ENCODE peak calls at places on chromosomes 4 and X, in six cellular contexts. One of them, this sample, is unnamed.
A peak's percentile ranks its signal among the peaks of the same experiment; 100 is the strongest.

GRCh38 chrX:108224727-108225455 is 133.3 kb downstream of the ATG4A start:
- DNase-seq in neuronal stem cell: peak; percentile 46
- DNase-seq in IMR-90: peak; percentile 31
- DNase-seq in mesenchymal stem cell: peak; percentile 39
- DNase-seq in trophoblast cell: no peak
- DNase-seq in H1: no peak
- DNase-seq in this sample: peak; percentile 52

GRCh38 chr4:104064650-104065577 is 345.1 kb upstream of the TACR3 start:
- DNase-seq in neuronal stem cell: peak; percentile 38
- DNase-seq in IMR-90: no peak
- DNase-seq in mesenchymal stem cell: peak; percentile 64
- DNase-seq in trophoblast cell: peak; percentile 12
- DNase-seq in H1: peak; percentile 53
- DNase-seq in this sample: peak; percentile 61

GRCh38 chr4:39353478-39354177 is 12.5 kb downstream of the RFC1 start:
- DNase-seq in neuronal stem cell: no peak
- DNase-seq in IMR-90: peak; percentile 39
- DNase-seq in mesenchymal stem cell: peak; percentile 82
- DNase-seq in trophoblast cell: no peak
- DNase-seq in H1: no peak
- DNase-seq in this sample: no peak

GRCh38 chr4:1714303-1715001 is 2.3 kb upstream of the SLBP start:
- DNase-seq in neuronal stem cell: no peak
- DNase-seq in IMR-90: no peak
- DNase-seq in mesenchymal stem cell: no peak
- DNase-seq in trophoblast cell: no peak
- DNase-seq in H1: no peak
- DNase-seq in this sample: peak; percentile 67

GRCh38 chr4:6768539-6768905 is 14.0 kb upstream of the KIAA0232 start:
- DNase-seq in neuronal stem cell: no peak
- DNase-seq in IMR-90: peak; percentile 37
- DNase-seq in mesenchymal stem cell: peak; percentile 43
- DNase-seq in trophoblast cell: no peak
- DNase-seq in H1: no peak
- DNase-seq in this sample: no peak

GRCh38 chr4:242121-242848 is 63.0 kb downstream of the ZNF732 start:
- DNase-seq in neuronal stem cell: no peak
- DNase-seq in IMR-90: peak; percentile 13
- DNase-seq in mesenchymal stem cell: peak; percentile 14
- DNase-seq in trophoblast cell: peak; percentile 76
- DNase-seq in H1: peak; percentile 62
- DNase-seq in this sample: peak; percentile 43

GRCh38 chrX:20432746-20433374 is 166.2 kb upstream of the RPS6KA3 start:
- DNase-seq in neuronal stem cell: no peak
- DNase-seq in IMR-90: no peak
- DNase-seq in mesenchymal stem cell: peak; percentile 13
- DNase-seq in trophoblast cell: no peak
- DNase-seq in H1: no peak
- DNase-seq in this sample: no peak

GRCh38 chrX:72621163-72621562 is 48.5 kb upstream of the HDAC8 start:
- DNase-seq in neuronal stem cell: no peak
- DNase-seq in IMR-90: no peak
- DNase-seq in mesenchymal stem cell: no peak
- DNase-seq in trophoblast cell: no peak
- DNase-seq in H1: no peak
- DNase-seq in this sample: no peak

GRCh38 chr4:144667500-144667899 is 21.5 kb downstream of the HHIP start:
- DNase-seq in neuronal stem cell: no peak
- DNase-seq in IMR-90: no peak
- DNase-seq in mesenchymal stem cell: peak; percentile 12
- DNase-seq in trophoblast cell: no peak
- DNase-seq in H1: no peak
- DNase-seq in this sample: no peak

GRCh38 chr4:107520368-107520767 is 199.7 kb downstream of the PAPSS1 start:
- DNase-seq in neuronal stem cell: no peak
- DNase-seq in IMR-90: no peak
- DNase-seq in mesenchymal stem cell: no peak
- DNase-seq in trophoblast cell: no peak
- DNase-seq in H1: no peak
- DNase-seq in this sample: no peak

GRCh38 chr4:51895816-51896408 is 53.0 kb downstream of the DCUN1D4 start:
- DNase-seq in neuronal stem cell: peak; percentile 63
- DNase-seq in IMR-90: peak; percentile 67
- DNase-seq in mesenchymal stem cell: peak; percentile 85
- DNase-seq in trophoblast cell: peak; percentile 31
- DNase-seq in H1: peak; percentile 62
- DNase-seq in this sample: peak; percentile 77

GRCh38 chr4:24130637-24131036 is 240.8 kb upstream of the PPARGC1A start:
- DNase-seq in neuronal stem cell: no peak
- DNase-seq in IMR-90: no peak
- DNase-seq in mesenchymal stem cell: no peak
- DNase-seq in trophoblast cell: no peak
- DNase-seq in H1: no peak
- DNase-seq in this sample: no peak

GRCh38 chrX:13885591-13885990 is 68.7 kb upstream of the GPM6B start:
- DNase-seq in neuronal stem cell: no peak
- DNase-seq in IMR-90: no peak
- DNase-seq in mesenchymal stem cell: no peak
- DNase-seq in trophoblast cell: no peak
- DNase-seq in H1: no peak
- DNase-seq in this sample: no peak

GRCh38 chrX:6307156-6307555 is 78.5 kb upstream of the NLGN4X start:
- DNase-seq in neuronal stem cell: no peak
- DNase-seq in IMR-90: no peak
- DNase-seq in mesenchymal stem cell: no peak
- DNase-seq in trophoblast cell: no peak
- DNase-seq in H1: no peak
- DNase-seq in this sample: no peak

GRCh38 chrX:103629295-103630170 is 758 bp downstream of the TCEAL1 start:
- DNase-seq in neuronal stem cell: peak; percentile 51
- DNase-seq in IMR-90: peak; percentile 67
- DNase-seq in mesenchymal stem cell: peak; percentile 76
- DNase-seq in trophoblast cell: no peak
- DNase-seq in H1: peak; percentile 67
- DNase-seq in this sample: peak; percentile 90

GRCh38 chrX:133921764-133922389 is 63.5 kb downstream of the GPC3 start:
- DNase-seq in neuronal stem cell: peak; percentile 29
- DNase-seq in IMR-90: peak; percentile 5
- DNase-seq in mesenchymal stem cell: peak; percentile 14
- DNase-seq in trophoblast cell: peak; percentile 24
- DNase-seq in H1: peak; percentile 68
- DNase-seq in this sample: peak; percentile 81

GRCh38 chr4:183920512-183920911 is 15.4 kb downstream of the STOX2 start:
- DNase-seq in neuronal stem cell: no peak
- DNase-seq in IMR-90: no peak
- DNase-seq in mesenchymal stem cell: no peak
- DNase-seq in trophoblast cell: no peak
- DNase-seq in H1: no peak
- DNase-seq in this sample: no peak

GRCh38 chrX:39309721-39310152 is 508.5 kb downstream of the MID1IP1 start:
- DNase-seq in neuronal stem cell: no peak
- DNase-seq in IMR-90: no peak
- DNase-seq in mesenchymal stem cell: peak; percentile 66
- DNase-seq in trophoblast cell: no peak
- DNase-seq in H1: no peak
- DNase-seq in this sample: no peak

GRCh38 chrX:72105436-72105835 is 26.3 kb downstream of the RTL5 start:
- DNase-seq in neuronal stem cell: no peak
- DNase-seq in IMR-90: no peak
- DNase-seq in mesenchymal stem cell: no peak
- DNase-seq in trophoblast cell: no peak
- DNase-seq in H1: no peak
- DNase-seq in this sample: no peak

GRCh38 chrX:30373951-30374350 is 64.8 kb upstream of the NR0B1 start:
- DNase-seq in neuronal stem cell: no peak
- DNase-seq in IMR-90: no peak
- DNase-seq in mesenchymal stem cell: no peak
- DNase-seq in trophoblast cell: no peak
- DNase-seq in H1: no peak
- DNase-seq in this sample: no peak

GRCh38 chr4:120754590-120754989 is 167.9 kb downstream of the PRDM5 start:
- DNase-seq in neuronal stem cell: no peak
- DNase-seq in IMR-90: no peak
- DNase-seq in mesenchymal stem cell: no peak
- DNase-seq in trophoblast cell: no peak
- DNase-seq in H1: no peak
- DNase-seq in this sample: no peak

GRCh38 chr4:38163216-38164006 is 203.2 kb downstream of the PTTG2 start:
- DNase-seq in neuronal stem cell: no peak
- DNase-seq in IMR-90: peak; percentile 87
- DNase-seq in mesenchymal stem cell: peak; percentile 88
- DNase-seq in trophoblast cell: no peak
- DNase-seq in H1: no peak
- DNase-seq in this sample: no peak

GRCh38 chr4:101020956-101021355 is 326.4 kb downstream of the PPP3CA start:
- DNase-seq in neuronal stem cell: no peak
- DNase-seq in IMR-90: peak; percentile 75
- DNase-seq in mesenchymal stem cell: peak; percentile 79
- DNase-seq in trophoblast cell: no peak
- DNase-seq in H1: no peak
- DNase-seq in this sample: no peak

GRCh38 chr4:57061395-57061794 is 48.8 kb downstream of the IGFBP7 start:
- DNase-seq in neuronal stem cell: no peak
- DNase-seq in IMR-90: peak; percentile 70
- DNase-seq in mesenchymal stem cell: peak; percentile 61
- DNase-seq in trophoblast cell: peak; percentile 37
- DNase-seq in H1: no peak
- DNase-seq in this sample: no peak

DNA sequence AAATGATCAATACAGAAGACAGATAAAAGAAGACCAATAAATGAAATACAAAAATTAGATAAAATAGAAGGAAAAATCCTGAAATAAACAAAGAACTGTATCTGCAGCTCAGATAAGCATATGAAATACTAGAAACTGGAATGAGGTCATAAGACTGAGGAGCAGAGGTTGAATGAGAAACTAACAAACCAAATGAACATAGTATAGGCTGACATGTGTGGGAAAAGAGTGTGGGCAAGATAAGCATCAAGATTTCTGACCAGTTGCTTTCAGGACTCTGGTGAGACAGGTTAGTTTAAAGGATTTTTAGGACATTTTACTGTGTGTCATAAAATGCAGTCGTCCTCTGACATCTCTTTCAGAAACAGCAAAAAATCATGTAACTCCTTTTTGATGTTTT is 2073.2 kb upstream of the TENM3 start:
- DNase-seq in neuronal stem cell: no peak
- DNase-seq in IMR-90: no peak
- DNase-seq in mesenchymal stem cell: no peak
- DNase-seq in trophoblast cell: no peak
- DNase-seq in H1: no peak
- DNase-seq in this sample: no peak
- H2AK5ac ChIP-seq in neuronal stem cell: no peak overlapping the region
- H2AK5ac ChIP-seq in IMR-90: no peak overlapping the region
- H2AK5ac ChIP-seq in mesenchymal stem cell: no peak overlapping the region
- H2AK5ac ChIP-seq in trophoblast cell: no peak overlapping the region
- H2AK5ac ChIP-seq in H1: no peak overlapping the region
- H2AK5ac ChIP-seq in this sample: no peak overlapping the region

DNA sequence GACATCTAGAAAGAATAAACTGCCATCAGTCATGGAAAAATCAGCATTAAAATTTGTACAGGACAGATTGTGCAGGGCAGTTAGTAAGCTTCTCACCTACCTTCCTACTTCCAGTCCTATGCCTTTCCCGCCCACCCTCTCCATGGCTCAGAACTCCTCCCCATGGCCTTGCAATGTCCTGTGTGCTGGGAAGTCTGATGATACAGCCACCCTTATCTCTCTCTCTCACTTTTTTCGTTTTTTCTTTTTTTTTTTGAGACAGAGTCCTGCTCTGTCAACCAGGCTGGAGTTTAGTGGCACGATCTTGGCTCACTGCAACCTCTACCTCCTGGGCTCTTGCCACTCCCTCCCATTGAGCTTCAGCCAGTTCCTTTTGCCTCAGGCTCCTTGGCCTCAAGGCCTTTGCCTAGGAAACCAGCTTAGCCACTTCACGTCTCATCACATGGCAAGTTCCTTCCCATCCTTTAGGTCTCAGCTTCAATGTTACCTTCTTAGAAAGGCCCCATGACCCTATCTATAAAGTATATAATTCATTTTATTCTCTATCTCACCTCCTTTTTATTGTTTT is 259.7 kb downstream of the NKX6-1 start:
- DNase-seq in neuronal stem cell: no peak
- DNase-seq in IMR-90: no peak
- DNase-seq in mesenchymal stem cell: no peak
- DNase-seq in trophoblast cell: peak; percentile 61
- DNase-seq in H1: no peak
- DNase-seq in this sample: peak; percentile 31
- H4K91ac ChIP-seq in neuronal stem cell: no peak overlapping the region
- H4K91ac ChIP-seq in IMR-90: no peak overlapping the region
- H4K91ac ChIP-seq in mesenchymal stem cell: no peak overlapping the region
- H4K91ac ChIP-seq in trophoblast cell: no peak overlapping the region
- H4K91ac ChIP-seq in H1: no peak overlapping the region
- H4K91ac ChIP-seq in this sample: no peak overlapping the region

GRCh38 chrX:155954793-155955192 is 42.7 kb upstream of the IL9R start:
- DNase-seq in neuronal stem cell: no peak
- DNase-seq in IMR-90: no peak
- DNase-seq in mesenchymal stem cell: no peak
- DNase-seq in trophoblast cell: no peak
- DNase-seq in H1: no peak
- DNase-seq in this sample: no peak

GRCh38 chrX:155957843-155958242 is 39.7 kb upstream of the IL9R start:
- DNase-seq in neuronal stem cell: no peak
- DNase-seq in IMR-90: no peak
- DNase-seq in mesenchymal stem cell: no peak
- DNase-seq in trophoblast cell: no peak
- DNase-seq in H1: no peak
- DNase-seq in this sample: no peak

GRCh38 chrX:155956649-155957048 is 40.8 kb upstream of the IL9R start:
- DNase-seq in neuronal stem cell: no peak
- DNase-seq in IMR-90: no peak
- DNase-seq in mesenchymal stem cell: no peak
- DNase-seq in trophoblast cell: no peak
- DNase-seq in H1: no peak
- DNase-seq in this sample: no peak

GRCh38 chrX:155959018-155959587 is 38.4 kb upstream of the IL9R start:
- DNase-seq in neuronal stem cell: no peak
- DNase-seq in IMR-90: no peak
- DNase-seq in mesenchymal stem cell: no peak
- DNase-seq in trophoblast cell: no peak
- DNase-seq in H1: no peak
- DNase-seq in this sample: no peak

DNA sequence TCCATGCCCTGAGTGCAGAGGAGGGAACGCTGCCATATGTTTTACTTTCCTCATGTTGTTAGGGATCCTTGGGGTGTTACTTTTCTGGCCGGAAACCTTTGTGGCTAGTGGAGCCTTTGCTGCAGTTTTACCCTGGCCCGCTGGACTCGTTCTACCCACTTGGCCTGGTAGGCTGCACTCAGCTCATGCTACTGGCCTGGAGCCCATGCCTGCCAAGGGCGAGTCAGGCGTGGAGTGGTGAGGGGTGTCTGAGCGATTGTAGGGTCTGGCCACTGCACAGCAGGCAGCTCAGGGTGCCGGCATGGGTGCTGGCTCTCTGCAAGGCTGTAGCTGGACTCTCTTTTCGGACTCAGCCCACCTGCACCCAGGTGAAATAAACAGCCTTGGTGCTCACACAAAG is 41.4 kb upstream of the IL9R start:
- DNase-seq in neuronal stem cell: no peak
- DNase-seq in IMR-90: no peak
- DNase-seq in mesenchymal stem cell: no peak
- DNase-seq in trophoblast cell: no peak
- DNase-seq in H1: no peak
- DNase-seq in this sample: no peak
- H2AK5ac ChIP-seq in neuronal stem cell: no peak overlapping the region
- H2AK5ac ChIP-seq in IMR-90: no peak overlapping the region
- H2AK5ac ChIP-seq in mesenchymal stem cell: no peak overlapping the region
- H2AK5ac ChIP-seq in trophoblast cell: no peak overlapping the region
- H2AK5ac ChIP-seq in H1: no peak overlapping the region
- H2AK5ac ChIP-seq in this sample: no peak overlapping the region

GRCh38 chrX:106608016-106608415 is 3.8 kb upstream of the RADX start:
- DNase-seq in neuronal stem cell: no peak
- DNase-seq in IMR-90: no peak
- DNase-seq in mesenchymal stem cell: no peak
- DNase-seq in trophoblast cell: no peak
- DNase-seq in H1: no peak
- DNase-seq in this sample: no peak
- H4K91ac ChIP-seq in neuronal stem cell: no peak overlapping the region
- H4K91ac ChIP-seq in IMR-90: no peak overlapping the region
- H4K91ac ChIP-seq in mesenchymal stem cell: no peak overlapping the region
- H4K91ac ChIP-seq in trophoblast cell: no peak overlapping the region
- H4K91ac ChIP-seq in H1: no peak overlapping the region
- H4K91ac ChIP-seq in this sample: no peak overlapping the region

This sample was measured in H9.